ENCODE peak calls at places on chromosomes 4 and X, in ten cellular contexts. T is SJSA1; X is H4; V is right lobe of liver; U is GM04504; I is GM13977; Z is left cardiac atrium; H is mammary epithelial cell; G is RPMI8226; K is activated CD4-positive, alpha-beta T cell treated with anti-CD3 and anti-CD28 coated beads, Interleukin-2, amount 50 U/mL, for 1 hour. M is an unnamed sample.

GRCh38 chr4:99389606-99390005 is 37.1 kb upstream of the ADH1C start:
- DNase-seq in U (no peak), X (no peak), T (no peak), H (no peak), V (no peak), I (no peak), Z (no peak), K (no peak), G (no peak), M (no peak)

GRCh38 chrX:103730147-103730546 is 19.4 kb downstream of the TMEM31 start:
- DNase-seq in U (no peak), T (no peak), V (no peak), K (no peak), I (no peak), G (no peak), H (no peak), Z (no peak), X (no peak), M (peak)

GRCh38 chr4:184529283-184529682 is 54.9 kb upstream of the IRF2 start:
- DNase-seq in X (no peak), U (no peak), I (no peak), T (peak), V (no peak), G (no peak), H (peak), Z (no peak), K (no peak), M (no peak)

GRCh38 chr4:72896515-72896914 is 173.0 kb downstream of the COX18 start:
- DNase-seq in Z (no peak), H (peak), G (no peak), I (no peak), T (no peak), U (peak), K (no peak), V (no peak), X (peak), M (no peak)

GRCh38 chr4:105666693-105667092 is 41.8 kb downstream of the INTS12 start:
- DNase-seq in H (peak), V (no peak), T (no peak), U (peak), X (peak), I (peak), G (no peak), Z (no peak), K (no peak), M (peak)

GRCh38 chrX:1483843-1484637 is 31.3 kb upstream of the ASMTL start:
- DNase-seq in G (no peak), K (no peak), T (no peak), I (peak), X (no peak), V (peak), U (no peak), H (no peak), Z (no peak), M (peak)

GRCh38 chrX:101219116-101219839 is at the start of gene DRP2:
- DNase-seq in V (no peak), T (no peak), K (no peak), G (no peak), U (no peak), I (no peak), X (no peak), H (peak), Z (no peak), M (no peak)

GRCh38 chrX:115393271-115393670 is 103.8 kb downstream of the LUZP4 start:
- DNase-seq in G (no peak), U (peak), K (no peak), T (no peak), I (no peak), Z (no peak), X (peak), V (no peak), H (peak), M (no peak)

GRCh38 chr4:120850048-120850599 is 72.4 kb downstream of the PRDM5 start:
- DNase-seq in I (no peak), H (no peak), G (no peak), X (no peak), V (no peak), Z (no peak), U (peak), T (no peak), K (no peak), M (no peak)

GRCh38 chrX:13983734-13984133 is 46.0 kb downstream of the GEMIN8 start:
- DNase-seq in H (no peak), T (no peak), U (no peak), K (no peak), V (no peak), Z (no peak), X (no peak), G (peak), I (no peak), M (peak)

GRCh38 chrX:28347526-28347925 is 239.7 kb upstream of the IL1RAPL1 start:
- DNase-seq in I (no peak), Z (no peak), T (no peak), U (no peak), V (no peak), K (no peak), X (no peak), G (no peak), H (no peak), M (no peak)

GRCh38 chrX:41014776-41015175 is 70.5 kb upstream of the USP9X start:
- DNase-seq in G (no peak), I (no peak), V (no peak), T (peak), U (no peak), X (peak), H (peak), K (no peak), Z (no peak), M (no peak)

GRCh38 chr4:67714248-67714583 is 13.3 kb upstream of the UBA6 start:
- DNase-seq in X (peak), H (no peak), I (no peak), G (no peak), Z (no peak), T (peak), K (no peak), V (no peak), U (no peak), M (no peak)

GRCh38 chrX:71514367-71515038 is 18.4 kb upstream of the OGT start:
- DNase-seq in I (peak), U (no peak), X (no peak), V (no peak), K (peak), H (no peak), Z (no peak), G (no peak), T (no peak), M (no peak)

GRCh38 chr4:126465341-126465740 is 1150.6 kb downstream of the FAT4 start:
- DNase-seq in I (no peak), K (no peak), U (no peak), V (no peak), X (no peak), G (no peak), T (no peak), H (no peak), Z (no peak), M (no peak)

GRCh38 chrX:15334561-15334960 is 762 bp downstream of the PIGA start:
- DNase-seq in U (no peak), X (no peak), T (peak), K (no peak), V (no peak), I (peak), G (peak), H (peak), Z (no peak), M (peak)

GRCh38 chrX:103628386-103629290 is at the start of gene TCEAL1:
- DNase-seq in I (peak), K (peak), Z (peak), X (peak), V (peak), H (peak), T (peak), G (peak), U (no peak), M (peak)

GRCh38 chr4:113436360-113436759 is 325.2 kb downstream of the CAMK2D start:
- DNase-seq in X (peak), U (peak), G (no peak), H (peak), I (no peak), Z (no peak), V (no peak), T (no peak), K (no peak), M (peak)

GRCh38 chrX:12011075-12011474 is 127.2 kb upstream of the FRMPD4 start:
- DNase-seq in U (no peak), Z (no peak), G (no peak), T (peak), V (no peak), I (no peak), K (no peak), H (peak), X (peak), M (no peak)

GRCh38 chr4:76550966-76551780 is 116.1 kb downstream of the SHROOM3 start:
- DNase-seq in K (no peak), I (no peak), H (no peak), U (no peak), Z (no peak), T (peak), X (peak), G (no peak), V (no peak), M (no peak)

GRCh38 chr4:157023941-157024340 is 52.0 kb upstream of the GLRB start:
- DNase-seq in Z (no peak), I (no peak), U (no peak), H (no peak), V (no peak), T (no peak), K (no peak), X (no peak), G (no peak), M (no peak)

GRCh38 chr4:69054578-69055200 is 41.6 kb upstream of the UGT2B7 start:
- DNase-seq in G (no peak), T (peak), Z (no peak), X (peak), I (peak), V (no peak), K (no peak), H (peak), U (no peak), M (no peak)

GRCh38 chr4:158053086-158053485 is 119.7 kb downstream of the GASK1B start:
- DNase-seq in G (no peak), K (no peak), T (no peak), Z (no peak), U (no peak), I (no peak), H (no peak), X (no peak), V (no peak), M (no peak)

GRCh38 chr4:109810580-109811387 is 4.8 kb upstream of the GAR1 start:
- DNase-seq in X (no peak), I (no peak), G (no peak), Z (no peak), U (no peak), H (no peak), V (no peak), T (no peak), K (no peak), M (no peak)

GRCh38 chr4:172596206-172596605 is 572.4 kb upstream of the GALNT7 start:
- DNase-seq in G (no peak), I (no peak), Z (no peak), V (no peak), X (peak), U (no peak), K (no peak), H (no peak), T (no peak), M (no peak)

GRCh38 chrX:120517936-120518335 is 42.8 kb downstream of the CUL4B start:
- DNase-seq in H (peak), K (no peak), V (no peak), Z (no peak), G (no peak), X (no peak), T (peak), U (no peak), I (no peak), M (no peak)

GRCh38 chrX:46840946-46841740 is 4.3 kb downstream of the RP2 start:
- DNase-seq in H (peak), X (peak), G (no peak), V (no peak), I (no peak), Z (peak), K (no peak), U (no peak), T (no peak), M (peak)

GRCh38 chrX:154986826-154987575 is 35.5 kb downstream of the F8 start:
- DNase-seq in I (no peak), V (no peak), X (no peak), G (no peak), U (no peak), H (no peak), T (no peak), Z (no peak), K (no peak), M (peak)

GRCh38 chrX:147832707-147833348 is 78.9 kb upstream of the FMR1 start:
- DNase-seq in G (no peak), U (no peak), Z (no peak), H (no peak), X (no peak), T (no peak), I (peak), K (no peak), V (no peak), M (no peak)

GRCh38 chr4:55002431-55002830 is 123.0 kb downstream of the KDR start:
- DNase-seq in U (no peak), T (no peak), H (peak), X (no peak), G (no peak), V (no peak), K (no peak), Z (no peak), I (no peak), M (no peak)

GRCh38 chr4:103907414-103907813 is 187.6 kb upstream of the TACR3 start:
- DNase-seq in U (no peak), Z (no peak), V (no peak), H (no peak), G (no peak), I (no peak), X (no peak), T (no peak), K (no peak), M (no peak)

M was measured in OCI-LY7.